ENCODE peak calls at places on chromosome 18, in seven cellular contexts. D is mucosa of descending colon, B is astrocyte, W is HCT116, J is psoas muscle, T is gastrocnemius medialis, K is ascending aorta. Q is an unnamed sample.

GRCh38 chr18:73752546-73752945 is 395.1 kb downstream of the FBXO15 start:
- DNase-seq in D (no peak), K (no peak), T (no peak), B (peak; percentile 73), J (no peak), W (no peak), Q (no peak)

GRCh38 chr18:46329736-46330246 is 225.6 kb downstream of the HAUS1 start:
- DNase-seq in J (no peak), D (no peak), W (no peak), B (no peak), T (no peak), K (no peak), Q (no peak)

GRCh38 chr18:35605686-35606417 is 24.3 kb downstream of the GALNT1 start:
- DNase-seq in K (no peak), B (no peak), T (no peak), W (no peak), D (no peak), J (no peak), Q (no peak)

GRCh38 chr18:63834471-63835113 is 52.9 kb upstream of the SERPINB2 start:
- DNase-seq in W (no peak), K (no peak), J (no peak), D (no peak), B (no peak), T (no peak), Q (no peak)

GRCh38 chr18:9835796-9836195 is 50.0 kb upstream of the TXNDC2 start:
- DNase-seq in J (no peak), D (no peak), B (peak; percentile 30), T (no peak), K (no peak), W (no peak), Q (no peak)

GRCh38 chr18:37276111-37276510 is 289.5 kb downstream of the CELF4 start:
- DNase-seq in T (no peak), B (no peak), D (no peak), W (no peak), K (no peak), J (no peak), Q (no peak)

GRCh38 chr18:76264851-76265250 is 230.2 kb downstream of the ZNF516 start:
- DNase-seq in J (no peak), W (no peak), T (no peak), B (no peak), K (no peak), D (no peak), Q (no peak)

GRCh38 chr18:51135361-51135760 is 62.1 kb downstream of the MEX3C start:
- DNase-seq in J (no peak), T (no peak), B (peak; percentile 9), K (no peak), W (no peak), D (no peak), Q (no peak)

GRCh38 chr18:79902640-79903039 is 48.8 kb downstream of the SLC66A2 start:
- DNase-seq in T (no peak), B (no peak), D (no peak), J (no peak), W (no peak), K (no peak), Q (no peak)

GRCh38 chr18:49743296-49743567 is 70.1 kb downstream of the ACAA2 start:
- DNase-seq in W (no peak), T (no peak), D (no peak), K (no peak), J (no peak), B (no peak), Q (no peak)

GRCh38 chr18:46821856-46822711 is 65.2 kb upstream of the ST8SIA5 start:
- DNase-seq in D (no peak), B (peak; percentile 11), W (no peak), J (no peak), T (no peak), K (no peak), Q (no peak)

GRCh38 chr18:79598885-79599175 is 80.8 kb upstream of the CTDP1 start:
- DNase-seq in B (no peak), J (no peak), K (no peak), T (no peak), W (no peak), D (no peak), Q (no peak)

GRCh38 chr18:58803978-58804377 is 60.7 kb upstream of the ZNF532 start:
- DNase-seq in D (no peak), B (no peak), J (no peak), W (no peak), K (no peak), T (no peak), Q (no peak)

GRCh38 chr18:58205087-58205779 is 161.2 kb downstream of the NEDD4L start:
- DNase-seq in J (no peak), T (no peak), B (peak; percentile 87), K (no peak), W (no peak), D (no peak), Q (no peak)

GRCh38 chr18:54192900-54193299 is 31.6 kb downstream of the MBD2 start:
- DNase-seq in W (no peak), J (no peak), D (no peak), K (no peak), T (no peak), B (no peak), Q (no peak)

GRCh38 chr18:48446582-48447225 is 37.5 kb upstream of the ZBTB7C start:
- DNase-seq in K (peak; percentile 93), J (peak; percentile 88), T (peak; percentile 59), B (peak; percentile 37), D (peak; percentile 91), W (peak; percentile 57), Q (no peak)

GRCh38 chr18:58780045-58780444 is 84.6 kb upstream of the ZNF532 start:
- DNase-seq in W (peak; percentile 49), K (no peak), J (no peak), B (no peak), T (no peak), D (no peak), Q (no peak)

GRCh38 chr18:23938046-23938756 is 76.4 kb upstream of the TTC39C start:
- DNase-seq in T (no peak), W (no peak), D (no peak), B (no peak), J (no peak), K (no peak), Q (no peak)

GRCh38 chr18:59961086-59961485 is 61.3 kb downstream of the PMAIP1 start:
- DNase-seq in D (no peak), K (no peak), T (no peak), W (no peak), B (no peak), J (no peak), Q (no peak)

GRCh38 chr18:31497711-31498449 is at the start of gene DSG2:
- DNase-seq in T (no peak), W (no peak), J (peak; percentile 40), B (peak; percentile 31), K (no peak), D (peak; percentile 97), Q (no peak)

GRCh38 chr18:31100598-31101147 is 1.5 kb downstream of the DSC2 start:
- DNase-seq in W (no peak), D (peak; percentile 62), K (no peak), B (no peak), T (no peak), J (no peak), Q (no peak)

GRCh38 chr18:43034683-43035500 is 80.6 kb downstream of the RIT2 start:
- DNase-seq in B (no peak), T (no peak), W (no peak), D (no peak), K (no peak), J (no peak), Q (no peak)

GRCh38 chr18:11695736-11696135 is 6.7 kb downstream of the GNAL start:
- DNase-seq in W (no peak), B (no peak), K (no peak), J (no peak), D (no peak), T (no peak), Q (no peak)

GRCh38 chr18:40004246-40004645 is 1950.8 kb upstream of the PIK3C3 start:
- DNase-seq in T (no peak), J (no peak), D (no peak), K (no peak), W (no peak), B (no peak), Q (no peak)

GRCh38 chr18:11237066-11237465 is 87.7 kb upstream of the PIEZO2 start:
- DNase-seq in J (no peak), B (no peak), K (no peak), T (no peak), D (no peak), W (no peak), Q (no peak)

GRCh38 chr18:62506495-62507143 is 16.2 kb upstream of the ZCCHC2 start:
- DNase-seq in B (no peak), T (no peak), K (no peak), W (no peak), D (no peak), J (no peak), Q (no peak)
- H3K4me3 ChIP-seq in B (no peak overlapping the region), T (peak overlapping the region; percentile 52), K (peak overlapping the region; percentile 59), W (no peak overlapping the region), D (no peak overlapping the region), J (peak overlapping the region; percentile 61), Q (peak overlapping the region; percentile 56)

DNA sequence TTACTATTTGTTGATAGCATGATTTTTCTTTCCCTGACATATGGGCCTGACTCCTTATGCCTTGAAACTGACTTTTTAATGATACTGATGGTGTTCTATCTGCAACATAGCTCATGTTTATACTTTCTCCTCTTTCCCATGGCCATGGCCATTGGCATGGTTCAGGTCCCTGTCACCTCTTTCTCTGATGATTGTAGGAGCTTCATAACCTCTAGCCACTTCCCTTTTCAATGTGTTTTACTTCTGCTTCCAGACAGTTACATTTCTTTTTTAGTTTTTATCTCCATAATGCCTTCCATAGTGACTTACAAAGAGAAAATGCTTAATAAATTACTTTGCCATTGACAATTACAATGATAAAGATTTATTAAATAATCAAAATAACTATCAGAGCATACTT is 177.9 kb upstream of the SETBP1 start:
- DNase-seq in K (no peak), D (no peak), T (no peak), B (no peak), W (no peak), J (no peak), Q (no peak)
- TF ChIP-seq CTCF in K (no peak), D (no peak), T (no peak), B (no peak), W (no peak), J (no peak), Q (no peak)

DNA sequence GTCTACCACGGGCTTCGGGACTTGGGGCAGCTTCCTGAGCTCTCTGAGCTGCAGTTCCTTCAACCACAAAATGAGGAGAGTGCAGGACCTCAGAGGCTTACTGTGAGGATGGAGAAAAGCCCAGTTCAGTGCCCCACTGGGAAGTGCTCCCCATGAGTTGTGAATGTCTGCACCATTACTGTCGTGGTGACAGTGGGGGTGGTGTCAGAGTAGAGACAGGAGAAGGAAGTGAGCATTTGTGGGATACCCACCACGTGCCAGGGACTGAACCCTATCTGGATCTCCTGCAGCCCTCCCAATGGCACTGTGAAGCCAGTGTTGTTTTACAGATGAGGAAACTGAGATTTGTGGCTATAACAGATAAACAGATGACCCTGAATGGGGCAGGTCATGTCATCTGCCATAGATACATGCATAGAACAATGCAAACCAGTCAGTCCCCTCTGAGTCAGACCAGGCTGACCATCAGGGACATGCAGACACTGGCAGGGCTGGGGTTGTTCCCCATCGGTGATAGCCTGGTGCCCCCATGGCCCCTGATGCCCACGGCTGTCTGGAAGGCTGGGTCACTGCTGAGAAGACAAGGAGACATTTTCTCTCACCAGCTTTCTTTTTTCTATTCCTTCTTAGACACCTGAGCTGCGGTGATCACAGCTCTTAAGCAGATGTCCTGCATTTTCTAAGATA is 60.8 kb downstream of the EMILIN2 start:
- DNase-seq in K (peak; percentile 60), J (no peak), T (no peak), W (no peak), D (no peak), B (no peak), Q (no peak)
- H3K4me3 ChIP-seq in K (peak overlapping the region; percentile 66), J (peak overlapping the region; percentile 63), T (peak overlapping the region; percentile 42), W (peak overlapping the region; percentile 86), D (no peak overlapping the region), B (peak overlapping the region; percentile 62), Q (peak overlapping the region; percentile 70)

GRCh38 chr18:4068552-4069158 is 386.5 kb downstream of the DLGAP1 start:
- DNase-seq in W (peak; percentile 51), B (peak; percentile 22), D (no peak), J (no peak), K (no peak), T (no peak), Q (no peak)
- TF ChIP-seq CTCF in W (peak; percentile 77), B (peak; percentile 78), D (peak; percentile 16), J (peak; percentile 48), K (peak; percentile 79), T (no peak), Q (peak; percentile 86)

Q was measured in epithelial cell of proximal tubule.